ENCODE peak calls at places on chromosome X, in seven cellular contexts. H is activated naive CD4-positive, alpha-beta T cell; D is fibroblast of the aortic adventitia; Y is fibroblast of mammary gland; L is Right ventricle myocardium inferior; U is coronary artery; Q is body of pancreas. W is an unnamed sample.

GRCh38 chrX:12825801-12826200 is 34.6 kb downstream of the PRPS2 start:
- DNase-seq in Y (no peak), H (no peak), D (no peak), L (no peak), Q (no peak), U (no peak), W (peak)

GRCh38 chrX:20542072-20542471 is 275.4 kb upstream of the RPS6KA3 start:
- DNase-seq in H (no peak), L (no peak), D (no peak), Y (no peak), Q (no peak), U (no peak), W (no peak)

GRCh38 chrX:133290076-133290475 is 71.9 kb upstream of the TFDP3 start:
- DNase-seq in Y (peak), U (no peak), D (peak), L (no peak), H (no peak), Q (no peak), W (peak)

GRCh38 chrX:20397587-20397986 is 130.9 kb upstream of the RPS6KA3 start:
- DNase-seq in H (no peak), Y (no peak), L (no peak), U (no peak), Q (no peak), D (no peak), W (no peak)

GRCh38 chrX:153935326-153935851 is 552 bp upstream of the NAA10 start:
- DNase-seq in L (no peak), H (no peak), U (no peak), D (no peak), Q (no peak), Y (no peak), W (no peak)

GRCh38 chrX:42776195-42776594 is 1.8 kb downstream of the PPP1R2C start:
- DNase-seq in Q (no peak), U (no peak), H (no peak), Y (peak), L (no peak), D (peak), W (no peak)

GRCh38 chrX:112048707-112049106 is 33.9 kb downstream of the TRPC5 start:
- DNase-seq in U (no peak), L (no peak), Q (no peak), D (no peak), Y (no peak), H (no peak), W (no peak)

GRCh38 chrX:69387559-69388487 is 116.3 kb upstream of the NALF2 start:
- DNase-seq in U (no peak), Q (peak), H (no peak), L (peak), Y (peak), D (peak), W (peak)

GRCh38 chrX:48468247-48468671 is 1.8 kb downstream of the SLC38A5 start:
- DNase-seq in D (no peak), H (no peak), Q (peak), L (no peak), Y (no peak), U (no peak), W (no peak)

GRCh38 chrX:150616863-150617198 is 48.4 kb downstream of the MTM1 start:
- DNase-seq in U (no peak), Y (peak), D (peak), H (no peak), Q (no peak), L (no peak), W (peak)

GRCh38 chrX:40061871-40062524 is 35.8 kb downstream of the BCOR start:
- DNase-seq in Y (no peak), L (no peak), Q (no peak), H (no peak), U (no peak), D (no peak), W (no peak)

GRCh38 chrX:68761086-68761485 is 67.7 kb upstream of the EFNB1 start:
- DNase-seq in Y (no peak), U (peak), Q (no peak), D (no peak), H (no peak), L (no peak), W (no peak)

GRCh38 chrX:123361371-123361770 is 177.3 kb downstream of the GRIA3 start:
- DNase-seq in H (no peak), Q (no peak), L (no peak), U (no peak), D (no peak), Y (no peak), W (no peak)

GRCh38 chrX:116490091-116490490 is 27.3 kb upstream of the CT83 start:
- DNase-seq in Q (no peak), H (no peak), L (no peak), U (no peak), D (peak), Y (peak), W (no peak)

GRCh38 chrX:129006491-129006890 is 516.8 kb downstream of the SMARCA1 start:
- DNase-seq in H (no peak), D (no peak), Q (no peak), Y (no peak), U (no peak), L (no peak), W (no peak)

GRCh38 chrX:30141966-30142365 is 73.4 kb upstream of the MAGEB2 start:
- DNase-seq in H (no peak), D (peak), Q (peak), L (no peak), U (no peak), Y (peak), W (peak)

GRCh38 chrX:107562482-107562881 is 65.8 kb upstream of the PRPS1 start:
- DNase-seq in D (peak), U (no peak), Y (peak), H (no peak), Q (no peak), L (no peak), W (peak)

GRCh38 chrX:116596010-116596409 is 133.2 kb upstream of the CT83 start:
- DNase-seq in D (no peak), U (no peak), L (no peak), H (no peak), Y (no peak), Q (no peak), W (no peak)

GRCh38 chrX:642436-643210 is 12.0 kb downstream of the SHOX start:
- DNase-seq in L (no peak), H (no peak), U (peak), Q (no peak), D (no peak), Y (no peak), W (no peak)

GRCh38 chrX:138711399-138712347 is at the start of gene FGF13:
- DNase-seq in H (no peak), D (no peak), U (peak), L (peak), Q (peak), Y (peak), W (no peak)

GRCh38 chrX:43585922-43586321 is 70.2 kb upstream of the MAOA start:
- DNase-seq in U (no peak), D (no peak), Q (no peak), Y (no peak), L (no peak), H (no peak), W (no peak)

GRCh38 chrX:73127700-73128241 is 48.5 kb upstream of the PABPC1L2A start:
- DNase-seq in H (peak), L (peak), Y (no peak), Q (peak), D (no peak), U (no peak), W (no peak)

GRCh38 chrX:142089193-142089592 is 115.9 kb downstream of the MAGEC2 start:
- DNase-seq in H (no peak), L (no peak), Q (no peak), D (peak), Y (peak), U (no peak), W (peak)

GRCh38 chrX:83511208-83511607 is 3.1 kb downstream of the POU3F4 start:
- DNase-seq in Q (peak), D (no peak), H (no peak), Y (no peak), U (no peak), L (no peak), W (no peak)